ENCODE peak calls at places on chromosomes 3 and 15, in ten cellular contexts. A is iPS DF 6.9; J is upper lobe of right lung; D is mesenchymal stem cell; F is esophagus squamous epithelium; L is H7; E is PC-3; P is left lung; X is pancreas; W is CD8-positive, alpha-beta memory T cell. K is an unnamed sample.

GRCh38 chr3:55624238-55624637 is 137.1 kb upstream of the WNT5A start:
- DNase-seq in A (no peak), J (no peak), D (peak), F (no peak), L (no peak), E (peak), P (peak), X (no peak), W (no peak), K (peak)

GRCh38 chr3:105958237-105959000 is 89.6 kb upstream of the CBLB start:
- DNase-seq in A (no peak), J (no peak), D (no peak), F (no peak), L (no peak), E (no peak), P (no peak), X (no peak), W (no peak), K (no peak)

GRCh38 chr3:178320481-178321352 is 215.5 kb upstream of the KCNMB2 start:
- DNase-seq in A (no peak), J (no peak), D (peak), F (no peak), L (no peak), E (peak), P (no peak), X (peak), W (no peak), K (no peak)

GRCh38 chr15:73809728-73810501 is 56.8 kb upstream of the INSYN1 start:
- DNase-seq in A (no peak), J (no peak), D (no peak), F (no peak), L (no peak), E (peak), P (no peak), X (no peak), W (no peak), K (no peak)

GRCh38 chr3:112484352-112484751 is 14.9 kb downstream of the BTLA start:
- DNase-seq in A (no peak), J (no peak), D (no peak), F (no peak), L (no peak), E (no peak), P (no peak), X (no peak), W (no peak), K (no peak)

GRCh38 chr15:84987949-84988624 is 6.4 kb downstream of the PDE8A start:
- DNase-seq in A (no peak), J (no peak), D (no peak), F (no peak), L (no peak), E (no peak), P (no peak), X (no peak), W (no peak), K (no peak)

GRCh38 chr3:7203969-7204847 is 343.3 kb downstream of the GRM7 start:
- DNase-seq in A (no peak), J (no peak), D (no peak), F (no peak), L (no peak), E (no peak), P (no peak), X (no peak), W (no peak), K (no peak)

GRCh38 chr3:100630664-100631063 is 21.3 kb downstream of the ADGRG7 start:
- DNase-seq in A (no peak), J (no peak), D (peak), F (no peak), L (no peak), E (peak), P (no peak), X (no peak), W (no peak), K (no peak)

GRCh38 chr3:46852839-46853355 is 10.3 kb downstream of the MYL3 start:
- DNase-seq in A (no peak), J (no peak), D (no peak), F (no peak), L (no peak), E (no peak), P (peak), X (peak), W (no peak), K (no peak)

GRCh38 chr3:182682263-182683229 is 110.8 kb upstream of the ATP11B start:
- DNase-seq in A (no peak), J (peak), D (peak), F (no peak), L (peak), E (peak), P (peak), X (peak), W (peak), K (peak)

GRCh38 chr3:88767746-88768145 is 339.7 kb upstream of the EPHA3 start:
- DNase-seq in A (no peak), J (no peak), D (no peak), F (no peak), L (no peak), E (no peak), P (no peak), X (no peak), W (no peak), K (no peak)

GRCh38 chr3:184786271-184787010 is 25.5 kb upstream of the VPS8 start:
- DNase-seq in A (no peak), J (no peak), D (peak), F (peak), L (no peak), E (no peak), P (peak), X (no peak), W (no peak), K (peak)

GRCh38 chr3:171953300-171954022 is 85.9 kb upstream of the FNDC3B start:
- DNase-seq in A (no peak), J (no peak), D (peak), F (no peak), L (no peak), E (peak), P (no peak), X (no peak), W (no peak), K (no peak)

GRCh38 chr15:49622561-49622960 is 1.7 kb downstream of the DTWD1 start:
- DNase-seq in A (no peak), J (no peak), D (peak), F (no peak), L (no peak), E (no peak), P (no peak), X (no peak), W (no peak), K (no peak)

GRCh38 chr15:40928975-40929729 is at the start of gene DLL4:
- DNase-seq in A (no peak), J (peak), D (peak), F (no peak), L (peak), E (peak), P (peak), X (peak), W (no peak), K (peak)

GRCh38 chr3:100796556-100796955 is 87.3 kb downstream of the TFG start:
- DNase-seq in A (no peak), J (no peak), D (peak), F (no peak), L (peak), E (peak), P (no peak), X (no peak), W (no peak), K (peak)

GRCh38 chr3:55160241-55160877 is 232.5 kb upstream of the LRTM1 start:
- DNase-seq in A (no peak), J (no peak), D (peak), F (no peak), L (no peak), E (peak), P (peak), X (no peak), W (no peak), K (peak)

GRCh38 chr15:68210821-68211655 is 5.9 kb upstream of the CALML4 start:
- DNase-seq in A (no peak), J (peak), D (peak), F (no peak), L (peak), E (peak), P (no peak), X (no peak), W (no peak), K (peak)

GRCh38 chr3:108123326-108123725 is 32.5 kb upstream of the CD47 start:
- DNase-seq in A (no peak), J (no peak), D (no peak), F (no peak), L (no peak), E (no peak), P (no peak), X (no peak), W (no peak), K (no peak)

GRCh38 chr3:138862924-138863775 is 28.4 kb upstream of the PIK3CB start:
- DNase-seq in A (no peak), J (no peak), D (peak), F (no peak), L (peak), E (peak), P (no peak), X (peak), W (no peak), K (no peak)

GRCh38 chr3:8887435-8888295 is 75.6 kb downstream of the RAD18 start:
- DNase-seq in A (no peak), J (no peak), D (no peak), F (no peak), L (no peak), E (no peak), P (no peak), X (no peak), W (no peak), K (no peak)

GRCh38 chr3:134708025-134708597 is 57.3 kb upstream of the KY start:
- DNase-seq in A (no peak), J (no peak), D (no peak), F (no peak), L (no peak), E (peak), P (no peak), X (no peak), W (no peak), K (no peak)

GRCh38 chr3:99485286-99485685 is 153.1 kb upstream of the COL8A1 start:
- DNase-seq in A (no peak), J (no peak), D (no peak), F (no peak), L (no peak), E (no peak), P (no peak), X (no peak), W (no peak), K (no peak)

GRCh38 chr3:71972031-71972430 is 187.1 kb upstream of the PROK2 start:
- DNase-seq in A (no peak), J (no peak), D (no peak), F (no peak), L (no peak), E (peak), P (no peak), X (no peak), W (no peak), K (no peak)

GRCh38 chr15:66661432-66662096 is 40.5 kb upstream of the SMAD6 start:
- DNase-seq in A (no peak), J (no peak), D (no peak), F (no peak), L (peak), E (no peak), P (no peak), X (no peak), W (no peak), K (no peak)

GRCh38 chr3:42660898-42661297 is 7.4 kb downstream of the ZBTB47 start:
- DNase-seq in A (no peak), J (no peak), D (no peak), F (no peak), L (peak), E (no peak), P (no peak), X (no peak), W (no peak), K (peak)

GRCh38 chr15:67521770-67522568 is 1.0 kb downstream of the C15orf61 start:
- DNase-seq in A (no peak), J (no peak), D (peak), F (no peak), L (no peak), E (peak), P (no peak), X (no peak), W (no peak), K (no peak)

GRCh38 chr15:81575436-81576123 is 201.6 kb upstream of the TMC3 start:
- DNase-seq in A (no peak), J (no peak), D (no peak), F (no peak), L (no peak), E (no peak), P (no peak), X (no peak), W (no peak), K (no peak)

DNA sequence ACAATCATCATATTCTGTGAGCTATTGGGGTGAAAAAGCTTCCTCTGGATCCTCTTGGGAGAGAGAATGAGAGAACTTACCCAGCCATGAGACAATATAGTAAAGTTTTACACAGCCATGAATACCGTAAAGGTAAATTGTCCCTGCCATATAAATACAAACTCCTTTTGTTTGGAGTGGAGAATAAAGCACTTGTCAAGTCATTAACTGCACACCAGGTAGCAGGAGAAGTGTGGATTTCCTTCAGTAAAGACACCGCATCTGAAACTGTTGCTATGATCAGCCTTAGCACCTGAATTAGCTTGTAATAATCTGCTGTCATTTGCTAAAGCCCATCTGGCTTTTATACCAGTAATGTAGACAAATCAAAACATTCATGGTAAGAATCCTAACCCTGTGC is 336.6 kb upstream of the SLCO3A1 start:
- DNase-seq in A (no peak), J (no peak), D (no peak), F (no peak), L (no peak), E (no peak), P (no peak), X (no peak), W (no peak), K (no peak)
- H3K4me3 ChIP-seq in A (no peak), J (no peak), D (no peak), F (no peak), L (no peak), E (no peak), P (no peak), X (no peak), W (no peak), K (no peak)

DNA sequence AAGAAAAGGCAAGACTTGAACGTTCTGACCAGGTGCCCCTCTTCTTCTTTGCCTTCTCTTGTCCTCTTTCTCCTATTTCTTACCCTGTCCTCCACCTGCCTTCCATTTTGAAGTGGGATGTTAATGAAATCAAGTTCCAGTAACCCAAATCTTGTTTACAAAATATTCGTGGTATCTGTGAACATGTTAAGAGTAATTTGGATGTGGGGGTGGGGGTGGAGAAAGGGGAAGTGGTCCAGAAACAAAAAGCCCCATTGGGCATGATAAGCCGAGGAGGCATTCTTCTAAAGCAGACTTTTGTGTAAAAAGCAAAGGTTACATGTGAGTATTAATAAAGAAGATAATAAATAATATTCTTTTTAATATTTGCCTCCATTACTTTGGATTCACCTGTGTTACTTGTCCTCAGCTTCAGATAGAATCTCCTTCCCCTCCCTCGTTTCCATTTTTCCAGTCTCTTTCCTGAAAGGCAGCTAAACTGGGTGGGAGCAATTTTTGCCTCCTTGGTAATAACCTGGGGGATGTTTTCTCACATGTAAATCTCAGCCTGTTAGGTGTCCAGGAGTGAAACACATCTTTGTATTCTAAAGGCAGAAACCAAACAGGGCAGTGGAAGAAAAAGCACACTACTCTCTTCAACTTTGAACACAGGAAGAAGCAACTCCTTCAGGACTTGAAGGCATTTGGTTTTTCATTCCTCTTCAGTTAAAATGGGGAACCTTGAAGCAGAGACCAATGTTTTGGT is 3.2 kb downstream of the CHST2 start:
- DNase-seq in A (no peak), J (no peak), D (no peak), F (no peak), L (no peak), E (no peak), P (no peak), X (no peak), W (no peak), K (peak)
- H3K4me3 ChIP-seq in A (no peak), J (no peak), D (no peak), F (no peak), L (no peak), E (no peak), P (peak), X (no peak), W (peak), K (peak)

GRCh38 chr15:86062646-86063193 is 17.0 kb upstream of the AGBL1 start:
- DNase-seq in A (no peak), J (no peak), D (no peak), F (no peak), L (no peak), E (no peak), P (no peak), X (no peak), W (no peak), K (no peak)
- H3K4me3 ChIP-seq in A (no peak), J (no peak), D (no peak), F (no peak), L (no peak), E (no peak), P (no peak), X (no peak), W (no peak), K (no peak)

GRCh38 chr3:81974754-81975153 is 213.3 kb upstream of the GBE1 start:
- DNase-seq in A (no peak), J (no peak), D (no peak), F (no peak), L (no peak), E (no peak), P (no peak), X (no peak), W (no peak), K (peak)
- H3K4me3 ChIP-seq in A (no peak), J (no peak), D (peak), F (no peak), L (no peak), E (no peak), P (no peak), X (no peak), W (no peak), K (peak)

GRCh38 chr3:57758686-57759085 is 2.6 kb downstream of the SLMAP start:
- DNase-seq in A (no peak), J (no peak), D (peak), F (no peak), L (no peak), E (peak), P (no peak), X (no peak), W (no peak), K (no peak)
- H3K4me3 ChIP-seq in A (no peak), J (peak), D (peak), F (peak), L (no peak), E (peak), P (peak), X (peak), W (no peak), K (peak)

GRCh38 chr3:189632238-189632637 is 1.0 kb downstream of the TP63 start:
- DNase-seq in A (no peak), J (no peak), D (no peak), F (no peak), L (no peak), E (no peak), P (no peak), X (no peak), W (no peak), K (peak)

GRCh38 chr3:189631373-189631408 is at the start of gene TP63:
- DNase-seq in A (no peak), J (no peak), D (no peak), F (no peak), L (no peak), E (no peak), P (no peak), X (no peak), W (no peak), K (no peak)

GRCh38 chr3:189631409-189631808 is 220 bp downstream of the TP63 start:
- DNase-seq in A (no peak), J (no peak), D (no peak), F (no peak), L (no peak), E (peak), P (no peak), X (no peak), W (no peak), K (no peak)

GRCh38 chr3:189630667-189631372 is 369 bp upstream of the TP63 start:
- DNase-seq in A (no peak), J (no peak), D (no peak), F (no peak), L (no peak), E (no peak), P (no peak), X (no peak), W (no peak), K (peak)

GRCh38 chr3:189629803-189630455 is 1.3 kb upstream of the TP63 start:
- DNase-seq in A (no peak), J (peak), D (no peak), F (no peak), L (no peak), E (no peak), P (peak), X (peak), W (no peak), K (peak)
- H3K4me3 ChIP-seq in A (no peak), J (no peak), D (peak), F (no peak), L (no peak), E (no peak), P (no peak), X (no peak), W (no peak), K (peak)

K was measured in GM12865.